ENCODE peak calls at places on chromosomes 5 and 9, in four cellular contexts. One of them, this sample, is unnamed. For H3K27me3, the result is how much of the 10 kb centered on the place peaks cover.

GRCh38 chr9:7980691-7981289 is 181.2 kb upstream of the DMAC1 start:
- DNase-seq in uterus: no peak
- DNase-seq in Panc1: no peak
- DNase-seq in tibial artery: no peak
- DNase-seq in this sample: no peak

GRCh38 chr5:56299212-56299611 is 66.1 kb upstream of the ANKRD55 start:
- DNase-seq in Panc1: no peak
- DNase-seq in uterus: no peak
- DNase-seq in tibial artery: no peak
- DNase-seq in this sample: no peak

GRCh38 chr9:84917366-84918063 is 248.0 kb downstream of the NTRK2 start:
- DNase-seq in Panc1: no peak
- DNase-seq in tibial artery: no peak
- DNase-seq in uterus: no peak
- DNase-seq in this sample: no peak

GRCh38 chr9:112858625-112859147 is 32.0 kb downstream of the SLC46A2 start:
- DNase-seq in uterus: no peak
- DNase-seq in Panc1: no peak
- DNase-seq in tibial artery: peak
- DNase-seq in this sample: no peak

GRCh38 chr5:138954257-138955012 is 79.3 kb upstream of the LRRTM2 start:
- DNase-seq in Panc1: no peak
- DNase-seq in uterus: no peak
- DNase-seq in tibial artery: peak
- DNase-seq in this sample: no peak

GRCh38 chr5:104146652-104147051 is 584.1 kb upstream of the NUDT12 start:
- DNase-seq in Panc1: no peak
- DNase-seq in tibial artery: no peak
- DNase-seq in uterus: no peak
- DNase-seq in this sample: no peak

GRCh38 chr5:147321569-147321968 is 86.7 kb downstream of the STK32A start:
- DNase-seq in uterus: no peak
- DNase-seq in tibial artery: no peak
- DNase-seq in Panc1: no peak
- DNase-seq in this sample: no peak

GRCh38 chr9:107109324-107109723 is 173.8 kb upstream of the RAD23B start:
- DNase-seq in tibial artery: no peak
- DNase-seq in uterus: no peak
- DNase-seq in Panc1: no peak
- DNase-seq in this sample: no peak

GRCh38 chr5:11222169-11222568 is 461.1 kb upstream of the DAP start:
- DNase-seq in uterus: no peak
- DNase-seq in tibial artery: no peak
- DNase-seq in Panc1: no peak
- DNase-seq in this sample: no peak

GRCh38 chr5:57696005-57696755 is 213.6 kb upstream of the ACTBL2 start:
- DNase-seq in uterus: no peak
- DNase-seq in tibial artery: no peak
- DNase-seq in Panc1: no peak
- DNase-seq in this sample: no peak

GRCh38 chr9:136045595-136046554 is 49.2 kb downstream of the NACC2 start:
- DNase-seq in tibial artery: peak
- DNase-seq in Panc1: no peak
- DNase-seq in uterus: no peak
- DNase-seq in this sample: no peak

GRCh38 chr9:36438536-36438935 is 38.5 kb upstream of the RNF38 start:
- DNase-seq in uterus: no peak
- DNase-seq in tibial artery: no peak
- DNase-seq in Panc1: no peak
- DNase-seq in this sample: no peak

GRCh38 chr5:78724061-78724460 is 75.5 kb upstream of the LHFPL2 start:
- DNase-seq in Panc1: no peak
- DNase-seq in uterus: no peak
- DNase-seq in tibial artery: no peak
- DNase-seq in this sample: no peak

GRCh38 chr9:111917201-111917600 is 20.6 kb downstream of the UGCG start:
- DNase-seq in Panc1: no peak
- DNase-seq in tibial artery: no peak
- DNase-seq in uterus: no peak
- DNase-seq in this sample: no peak

GRCh38 chr9:20512106-20512505 is 110.2 kb downstream of the MLLT3 start:
- DNase-seq in tibial artery: no peak
- DNase-seq in uterus: no peak
- DNase-seq in Panc1: no peak
- DNase-seq in this sample: no peak

GRCh38 chr9:90665072-90665471 is 22.4 kb upstream of the DIRAS2 start:
- DNase-seq in uterus: no peak
- DNase-seq in tibial artery: no peak
- DNase-seq in Panc1: no peak
- DNase-seq in this sample: no peak
- TF ChIP-seq CTCF in uterus: no peak
- TF ChIP-seq CTCF in tibial artery: no peak
- TF ChIP-seq CTCF in Panc1: no peak
- TF ChIP-seq CTCF in this sample: no peak

DNA sequence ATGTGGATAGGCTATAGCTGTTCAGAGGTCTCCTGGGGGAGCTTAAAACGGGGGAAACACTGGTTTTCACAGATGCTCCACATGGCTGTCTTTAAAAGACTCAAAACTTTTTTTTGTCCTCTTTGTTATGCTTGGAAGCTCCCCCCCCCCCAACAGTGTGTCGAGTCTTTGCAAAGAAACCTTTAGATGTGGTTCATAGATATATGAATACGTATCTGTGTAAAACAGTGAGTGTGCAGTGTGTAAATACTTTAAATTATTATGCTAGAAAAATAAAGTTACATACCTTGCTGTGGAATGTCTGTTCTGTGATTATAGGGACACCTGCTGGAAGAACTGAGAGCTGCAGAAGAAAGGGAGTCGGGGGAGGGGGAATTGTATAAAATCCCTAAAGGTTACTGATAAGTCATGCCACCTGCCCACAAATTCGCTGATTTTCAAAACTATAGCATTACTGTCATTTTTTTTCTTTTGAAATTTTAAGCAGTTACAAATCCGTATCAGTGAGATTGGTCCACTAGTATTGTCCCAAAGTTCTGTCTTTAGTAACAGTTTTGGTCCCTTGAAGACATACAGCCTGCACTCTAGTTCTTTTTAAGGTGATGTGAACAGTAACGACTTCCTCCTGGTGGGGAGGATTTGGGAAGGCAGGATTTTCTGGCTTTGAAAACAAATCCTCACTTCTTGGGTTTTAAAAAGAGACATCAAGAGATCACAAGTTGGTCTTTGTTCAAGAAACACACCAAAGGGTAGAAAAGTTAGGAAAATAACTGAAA is 22.9 kb downstream of the RGMB start:
- DNase-seq in uterus: peak
- DNase-seq in tibial artery: no peak
- DNase-seq in Panc1: peak
- DNase-seq in this sample: no peak
- H3K4me3 ChIP-seq in uterus: no peak
- H3K4me3 ChIP-seq in tibial artery: no peak
- H3K4me3 ChIP-seq in Panc1: no peak
- H3K4me3 ChIP-seq in this sample: no peak

GRCh38 chr5:93590511-93590910 is 7.5 kb downstream of the NR2F1 start:
- DNase-seq in tibial artery: no peak
- DNase-seq in Panc1: no peak
- DNase-seq in uterus: no peak
- DNase-seq in this sample: no peak
- H3K27me3 ChIP-seq in tibial artery: under half
- H3K27me3 ChIP-seq in Panc1: under half
- H3K27me3 ChIP-seq in uterus: under half
- H3K27me3 ChIP-seq in this sample: under half

GRCh38 chr9:93909242-93909616 is 45.9 kb downstream of the BARX1 start:
- DNase-seq in tibial artery: no peak
- DNase-seq in uterus: no peak
- DNase-seq in Panc1: no peak
- DNase-seq in this sample: no peak
- TF ChIP-seq CTCF in tibial artery: no peak
- TF ChIP-seq CTCF in uterus: no peak
- TF ChIP-seq CTCF in Panc1: no peak
- TF ChIP-seq CTCF in this sample: no peak

GRCh38 chr9:125749287-125749935 is 2.2 kb downstream of the PBX3 start:
- DNase-seq in tibial artery: no peak
- DNase-seq in uterus: no peak
- DNase-seq in Panc1: no peak
- DNase-seq in this sample: no peak

GRCh38 chr9:125748511-125749099 is 1.4 kb downstream of the PBX3 start:
- DNase-seq in tibial artery: no peak
- DNase-seq in Panc1: no peak
- DNase-seq in uterus: no peak
- DNase-seq in this sample: no peak

GRCh38 chr9:125752070-125752628 is 5.0 kb downstream of the PBX3 start:
- DNase-seq in Panc1: no peak
- DNase-seq in uterus: no peak
- DNase-seq in tibial artery: no peak
- DNase-seq in this sample: no peak

GRCh38 chr9:125750656-125751035 is 3.5 kb downstream of the PBX3 start:
- DNase-seq in tibial artery: no peak
- DNase-seq in uterus: no peak
- DNase-seq in Panc1: no peak
- DNase-seq in this sample: no peak

DNA sequence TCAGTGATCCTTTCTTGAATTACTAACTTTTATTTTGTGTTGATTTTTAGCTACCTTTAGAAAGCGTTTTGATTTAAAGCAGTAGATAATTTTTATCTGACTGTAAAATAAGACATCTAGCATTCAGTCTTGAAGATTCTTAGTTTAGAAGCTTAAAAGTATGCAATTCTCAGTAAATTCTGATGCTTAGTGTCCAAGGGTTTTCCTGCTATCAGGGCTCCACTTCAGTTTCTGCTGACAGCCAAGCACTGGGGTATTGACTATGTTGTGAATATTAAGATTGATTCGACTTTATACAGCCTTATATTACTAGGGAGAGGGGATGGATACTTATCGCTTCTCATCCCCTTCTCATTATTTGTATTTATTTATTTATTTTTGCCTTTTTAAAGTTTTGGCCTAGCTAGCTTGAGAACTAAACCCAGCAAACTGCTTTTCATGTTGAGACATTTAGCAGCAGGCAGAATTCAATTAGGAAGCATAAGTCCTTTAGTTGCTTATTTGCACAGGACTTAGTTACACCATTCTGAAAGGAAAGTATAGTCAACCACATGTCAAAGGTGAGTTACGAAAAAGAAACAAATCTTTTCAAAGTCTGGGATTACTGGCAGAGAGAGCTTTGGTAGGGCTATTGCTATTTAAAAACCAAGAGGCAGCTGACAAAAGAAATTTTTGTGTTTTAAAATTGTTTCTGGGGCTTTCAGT is 2.9 kb downstream of the PBX3 start:
- DNase-seq in Panc1: no peak
- DNase-seq in uterus: no peak
- DNase-seq in tibial artery: no peak
- DNase-seq in this sample: no peak
- H3K4me3 ChIP-seq in Panc1: no peak
- H3K4me3 ChIP-seq in uterus: no peak
- H3K4me3 ChIP-seq in tibial artery: no peak
- H3K4me3 ChIP-seq in this sample: no peak

GRCh38 chr5:135720191-135720590 is 114.3 kb upstream of the SLC25A48 start:
- DNase-seq in uterus: no peak
- DNase-seq in tibial artery: no peak
- DNase-seq in Panc1: no peak
- DNase-seq in this sample: no peak

GRCh38 chr5:135718151-135718550 is 116.3 kb upstream of the SLC25A48 start:
- DNase-seq in uterus: no peak
- DNase-seq in Panc1: no peak
- DNase-seq in tibial artery: no peak
- DNase-seq in this sample: peak

GRCh38 chr5:135721548-135722090 is 112.8 kb upstream of the SLC25A48 start:
- DNase-seq in uterus: no peak
- DNase-seq in tibial artery: no peak
- DNase-seq in Panc1: no peak
- DNase-seq in this sample: no peak

GRCh38 chr5:135723451-135723850 is 111.0 kb upstream of the SLC25A48 start:
- DNase-seq in uterus: no peak
- DNase-seq in tibial artery: no peak
- DNase-seq in Panc1: no peak
- DNase-seq in this sample: no peak

DNA sequence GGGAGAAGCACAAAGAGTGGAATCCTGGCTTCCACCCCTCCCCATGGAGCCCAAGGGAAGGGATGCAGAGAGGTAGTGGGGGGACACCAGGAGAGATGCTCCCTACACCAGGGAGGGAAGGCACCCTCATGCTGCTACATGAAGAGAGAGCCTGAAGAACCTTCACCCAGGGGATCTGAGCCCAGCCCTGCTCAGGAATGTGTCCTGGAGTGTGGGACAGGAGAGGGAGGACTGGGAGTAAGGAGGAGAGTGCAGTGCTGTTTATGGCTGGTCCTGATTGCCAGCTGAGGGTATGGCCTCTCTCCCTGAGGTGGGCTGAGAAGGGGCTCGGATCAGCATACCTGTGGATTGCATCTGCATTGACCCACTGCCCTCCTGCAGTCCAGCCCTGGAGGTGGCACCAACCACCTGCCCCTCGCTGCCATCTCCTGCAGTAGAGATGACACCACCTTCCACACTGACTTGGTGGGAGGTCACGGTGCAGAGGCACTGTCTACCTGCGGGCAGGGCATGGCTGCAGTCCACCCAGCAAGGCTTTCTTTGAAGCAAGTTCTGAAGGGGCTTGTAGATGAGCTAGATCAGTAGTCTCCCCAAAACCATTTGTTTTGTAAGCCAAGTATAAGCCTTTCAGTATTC is 114.9 kb upstream of the SLC25A48 start:
- DNase-seq in tibial artery: no peak
- DNase-seq in uterus: no peak
- DNase-seq in Panc1: no peak
- DNase-seq in this sample: no peak
- H3K27me3 ChIP-seq in tibial artery: under half
- H3K27me3 ChIP-seq in uterus: under half
- H3K27me3 ChIP-seq in Panc1: under half
- H3K27me3 ChIP-seq in this sample: under half

GRCh38 chr5:172735141-172735831 is 35.7 kb downstream of the DUSP1 start:
- DNase-seq in tibial artery: peak
- DNase-seq in uterus: no peak
- DNase-seq in Panc1: no peak
- DNase-seq in this sample: no peak

GRCh38 chr5:172733974-172734346 is 37.0 kb downstream of the DUSP1 start:
- DNase-seq in tibial artery: no peak
- DNase-seq in Panc1: no peak
- DNase-seq in uterus: no peak
- DNase-seq in this sample: no peak

GRCh38 chr5:172733179-172733973 is 37.6 kb downstream of the DUSP1 start:
- DNase-seq in Panc1: no peak
- DNase-seq in tibial artery: peak
- DNase-seq in uterus: peak
- DNase-seq in this sample: peak

GRCh38 chr5:172739385-172739784 is 31.6 kb downstream of the DUSP1 start:
- DNase-seq in uterus: no peak
- DNase-seq in tibial artery: no peak
- DNase-seq in Panc1: no peak
- DNase-seq in this sample: no peak

GRCh38 chr5:172736524-172737135 is 34.4 kb downstream of the DUSP1 start:
- DNase-seq in Panc1: no peak
- DNase-seq in uterus: no peak
- DNase-seq in tibial artery: no peak
- DNase-seq in this sample: no peak
- TF ChIP-seq CTCF in Panc1: no peak
- TF ChIP-seq CTCF in uterus: no peak
- TF ChIP-seq CTCF in tibial artery: no peak
- TF ChIP-seq CTCF in this sample: peak

GRCh38 chr9:35342221-35342620 is 147.7 kb upstream of the RUSC2 start:
- DNase-seq in uterus: no peak
- DNase-seq in tibial artery: no peak
- DNase-seq in Panc1: no peak
- DNase-seq in this sample: no peak
- H3K4me3 ChIP-seq in uterus: no peak
- H3K4me3 ChIP-seq in tibial artery: peak
- H3K4me3 ChIP-seq in Panc1: no peak
- H3K4me3 ChIP-seq in this sample: no peak